ENCODE peak calls at places on chromosome 7, in five cellular contexts. V, A, M, J and X are unnamed samples.

GRCh38 chr7:194257-194995 is 2.1 kb downstream of the FAM20C start:
- DNase-seq in J (no peak), M (peak; percentile 31), A (no peak), V (no peak), X (peak; percentile 57)

GRCh38 chr7:140230517-140230861 is 53.7 kb upstream of the KDM7A start:
- DNase-seq in A (no peak), J (peak; percentile 21), M (no peak), V (peak; percentile 4), X (no peak)

GRCh38 chr7:12719978-12720377 is 32.5 kb downstream of the ARL4A start:
- DNase-seq in J (no peak), M (no peak), V (no peak), A (no peak), X (no peak)

GRCh38 chr7:135447783-135448182 is 62.1 kb downstream of the CNOT4 start:
- DNase-seq in V (no peak), A (no peak), M (no peak), J (no peak), X (no peak)

GRCh38 chr7:80583901-80584300 is 54.5 kb upstream of the CD36 start:
- DNase-seq in M (peak; percentile 35), A (no peak), J (no peak), V (no peak), X (no peak)

GRCh38 chr7:74371381-74372059 is 82.2 kb upstream of the GTF2IRD1 start:
- DNase-seq in V (peak; percentile 14), A (peak; percentile 70), M (peak; percentile 39), J (peak; percentile 4), X (peak; percentile 81)

GRCh38 chr7:55198634-55199366 is 166.3 kb upstream of the LANCL2 start:
- DNase-seq in J (no peak), A (no peak), M (peak; percentile 87), V (no peak), X (no peak)

GRCh38 chr7:113891828-113892227 is 27.0 kb downstream of the PPP1R3A start:
- DNase-seq in J (no peak), M (no peak), A (no peak), V (no peak), X (no peak)

GRCh38 chr7:141706394-141707064 is 1.6 kb upstream of the WEE2 start:
- DNase-seq in A (no peak), J (no peak), V (no peak), M (no peak), X (no peak)

GRCh38 chr7:108347616-108348015 is 108.6 kb downstream of the NRCAM start:
- DNase-seq in A (peak; percentile 76), J (no peak), M (peak; percentile 26), V (peak; percentile 80), X (peak; percentile 77)

GRCh38 chr7:23767514-23767913 is 57.5 kb downstream of the STK31 start:
- DNase-seq in V (no peak), J (no peak), A (no peak), M (no peak), X (no peak)

GRCh38 chr7:141362580-141363435 is 188.4 kb upstream of the AGK start:
- DNase-seq in V (no peak), M (peak; percentile 75), A (no peak), J (peak; percentile 33), X (no peak)

GRCh38 chr7:46725136-46725535 is 804.1 kb upstream of the IGFBP3 start:
- DNase-seq in A (no peak), M (peak; percentile 28), J (no peak), V (no peak), X (no peak)

GRCh38 chr7:69617364-69617763 is 19.1 kb downstream of the AUTS2 start:
- DNase-seq in V (no peak), J (no peak), A (no peak), M (no peak), X (no peak)

GRCh38 chr7:27149817-27150567 is 2.4 kb downstream of the HOXA3 start:
- DNase-seq in A (no peak), M (no peak), V (no peak), J (no peak), X (no peak)
- H2BK12ac ChIP-seq in A (no peak overlapping the region), M (no peak overlapping the region), V (no peak overlapping the region), J (no peak overlapping the region), X (no peak overlapping the region)

GRCh38 chr7:100799037-100799896 is 28.1 kb downstream of the EPHB4 start:
- DNase-seq in J (peak; percentile 60), V (peak; percentile 39), A (peak; percentile 83), M (peak; percentile 63), X (peak; percentile 79)
- H2BK12ac ChIP-seq in J (no peak overlapping the region), V (no peak overlapping the region), A (peak overlapping the region; percentile 90), M (peak overlapping the region; percentile 52), X (no peak overlapping the region)

DNA sequence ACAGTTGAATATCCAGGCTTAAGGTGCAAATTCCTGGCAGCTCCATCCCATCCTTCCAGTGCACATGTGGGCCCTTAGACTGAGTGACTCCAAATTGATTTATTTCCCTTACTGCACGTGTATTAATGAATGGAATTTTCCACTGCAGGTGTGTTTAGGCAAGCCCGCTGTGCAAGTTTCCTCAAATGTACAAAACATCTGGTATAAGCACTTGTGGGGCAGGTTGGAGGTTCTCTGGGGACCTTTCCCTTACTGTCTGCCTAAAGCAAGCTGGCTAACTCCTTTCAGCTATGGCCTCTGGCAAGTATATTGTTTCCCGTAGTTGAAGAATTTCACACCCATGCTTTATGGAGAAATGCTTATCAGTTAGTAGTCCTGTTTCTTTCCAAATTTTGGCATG is 25.3 kb upstream of the GIMAP6 start:
- DNase-seq in J (no peak), M (no peak), A (no peak), V (no peak), X (no peak)
- H2BK12ac ChIP-seq in J (no peak overlapping the region), M (no peak overlapping the region), A (no peak overlapping the region), V (no peak overlapping the region), X (no peak overlapping the region)

GRCh38 chr7:121102619-121103018 is 114.1 kb downstream of the CPED1 start:
- DNase-seq in V (no peak), J (peak; percentile 86), M (no peak), A (no peak), X (peak; percentile 36)

GRCh38 chr7:121101621-121102020 is 113.1 kb downstream of the CPED1 start:
- DNase-seq in V (no peak), M (no peak), J (no peak), A (no peak), X (peak; percentile 30)

GRCh38 chr7:121103091-121103490 is 114.6 kb downstream of the CPED1 start:
- DNase-seq in V (no peak), A (no peak), J (peak; percentile 64), M (no peak), X (no peak)

GRCh38 chr7:121101083-121101482 is 112.6 kb downstream of the CPED1 start:
- DNase-seq in J (no peak), V (no peak), M (no peak), A (no peak), X (no peak)

GRCh38 chr7:121103579-121103978 is 115.1 kb downstream of the CPED1 start:
- DNase-seq in V (no peak), A (no peak), M (no peak), J (peak; percentile 29), X (no peak)
- H2BK12ac ChIP-seq in V (no peak overlapping the region), A (no peak overlapping the region), M (no peak overlapping the region), J (no peak overlapping the region), X (no peak overlapping the region)

DNA sequence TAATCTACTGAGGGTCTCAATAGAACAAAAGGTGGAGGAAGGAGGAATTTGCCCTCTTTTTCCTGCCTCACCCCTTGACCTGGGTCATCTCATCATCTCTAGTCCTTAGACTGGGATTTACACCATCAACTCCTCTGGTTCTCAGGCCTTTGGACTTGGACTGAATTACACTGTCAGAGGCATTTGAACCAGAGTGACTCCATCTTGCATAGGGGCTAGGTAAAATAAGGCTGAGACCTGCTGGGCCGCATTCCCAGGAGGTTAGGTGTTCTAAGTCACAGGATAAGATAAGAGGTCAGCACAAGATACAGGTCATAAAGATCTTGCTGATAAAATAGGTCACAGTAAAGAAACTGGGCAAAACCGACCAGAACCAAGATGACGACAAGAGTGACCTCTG is 83.9 kb downstream of the C1GALT1 start:
- DNase-seq in A (no peak), J (peak; percentile 95), M (no peak), V (no peak), X (no peak)
- H2BK12ac ChIP-seq in A (no peak overlapping the region), J (peak overlapping the region; percentile 33), M (no peak overlapping the region), V (no peak overlapping the region), X (no peak overlapping the region)

GRCh38 chr7:43454936-43455518 is 127.9 kb upstream of the STK17A start:
- DNase-seq in J (peak; percentile 55), V (peak; percentile 49), M (peak; percentile 56), A (no peak), X (no peak)
- H2BK12ac ChIP-seq in J (no peak overlapping the region), V (no peak overlapping the region), M (no peak overlapping the region), A (no peak overlapping the region), X (no peak overlapping the region)

GRCh38 chr7:75647709-75648438 is 90.9 kb downstream of the HIP1 start:
- DNase-seq in V (no peak), M (no peak), A (no peak), J (no peak), X (no peak)
- H2BK12ac ChIP-seq in V (no peak overlapping the region), M (no peak overlapping the region), A (peak overlapping the region; percentile 1), J (no peak overlapping the region), X (no peak overlapping the region)